ENCODE peak calls at places on chromosomes 4 and X, in six cellular contexts. G is right lobe of liver, I is HCT116, T is body of pancreas, P is upper lobe of left lung, A is IMR-90. R is an unnamed sample.

GRCh38 chr4:74855879-74856278 is 61.6 kb upstream of the BTC start:
- DNase-seq in A (no peak), T (no peak), P (no peak), I (no peak), G (no peak), R (no peak)

GRCh38 chr4:152095701-152096070 is 334.9 kb upstream of the GATB start:
- DNase-seq in I (no peak), A (no peak), G (no peak), T (no peak), P (no peak), R (no peak)

GRCh38 chrX:18683027-18683426 is 11.1 kb upstream of the RS1 start:
- DNase-seq in A (no peak), I (no peak), G (no peak), P (no peak), T (no peak), R (no peak)

GRCh38 chr4:133156096-133156495 is 7.0 kb downstream of the PCDH10 start:
- DNase-seq in G (no peak), T (no peak), A (no peak), I (no peak), P (no peak), R (no peak)

GRCh38 chr4:55297346-55297745 is 48.7 kb upstream of the SRD5A3 start:
- DNase-seq in G (no peak), P (no peak), I (no peak), A (peak; percentile 5), T (no peak), R (peak; percentile 58)

GRCh38 chr4:94451669-94452475 is at the start of gene PDLIM5:
- DNase-seq in G (peak; percentile 96), A (peak; percentile 84), I (peak; percentile 70), T (peak; percentile 92), P (peak; percentile 95), R (peak; percentile 93)

GRCh38 chr4:87512400-87512799 is 16.8 kb downstream of the SPARCL1 start:
- DNase-seq in I (no peak), P (no peak), T (no peak), A (no peak), G (no peak), R (no peak)

GRCh38 chr4:74283614-74284013 is 24.7 kb upstream of the EPGN start:
- DNase-seq in T (no peak), I (peak; percentile 61), G (no peak), A (peak; percentile 51), P (no peak), R (no peak)

GRCh38 chr4:183659919-183660318 is 826 bp downstream of the TRAPPC11 start:
- DNase-seq in I (no peak), A (peak; percentile 7), P (no peak), T (no peak), G (no peak), R (no peak)

GRCh38 chr4:177117256-177117655 is 192.4 kb upstream of the NEIL3 start:
- DNase-seq in A (no peak), P (no peak), G (no peak), I (no peak), T (no peak), R (no peak)

GRCh38 chr4:179803857-179804256 is 2361.6 kb upstream of the AGA start:
- DNase-seq in A (peak; percentile 45), I (no peak), P (no peak), T (no peak), G (no peak), R (no peak)

GRCh38 chr4:141107927-141108326 is 25.3 kb downstream of the RNF150 start:
- DNase-seq in A (no peak), G (no peak), I (no peak), T (no peak), P (no peak), R (no peak)

GRCh38 chr4:141109983-141110382 is 23.3 kb downstream of the RNF150 start:
- DNase-seq in I (no peak), T (no peak), A (no peak), P (no peak), G (no peak), R (no peak)
- TF ChIP-seq CTCF in I (no peak), T (no peak), A (no peak), P (no peak), G (no peak), R (no peak)

GRCh38 chrX:120740072-120740471 is 110.2 kb upstream of the C1GALT1C1 start:
- DNase-seq in G (no peak), P (no peak), A (no peak), T (no peak), I (no peak), R (no peak)

GRCh38 chrX:120741452-120741851 is 111.6 kb upstream of the C1GALT1C1 start:
- DNase-seq in P (no peak), I (no peak), A (no peak), T (no peak), G (no peak), R (no peak)

GRCh38 chrX:120739300-120739699 is 109.4 kb upstream of the C1GALT1C1 start:
- DNase-seq in A (no peak), I (no peak), T (no peak), P (no peak), G (no peak), R (no peak)

GRCh38 chrX:120732879-120733278 is 103.0 kb upstream of the C1GALT1C1 start:
- DNase-seq in T (no peak), A (no peak), I (no peak), G (no peak), P (no peak), R (no peak)

GRCh38 chrX:120736989-120737388 is 107.1 kb upstream of the C1GALT1C1 start:
- DNase-seq in G (no peak), I (no peak), A (peak; percentile 37), P (no peak), T (no peak), R (no peak)
- TF ChIP-seq POLR2A in G (no peak), I (no peak), A (no peak), P (no peak), T (no peak), R (no peak)

DNA sequence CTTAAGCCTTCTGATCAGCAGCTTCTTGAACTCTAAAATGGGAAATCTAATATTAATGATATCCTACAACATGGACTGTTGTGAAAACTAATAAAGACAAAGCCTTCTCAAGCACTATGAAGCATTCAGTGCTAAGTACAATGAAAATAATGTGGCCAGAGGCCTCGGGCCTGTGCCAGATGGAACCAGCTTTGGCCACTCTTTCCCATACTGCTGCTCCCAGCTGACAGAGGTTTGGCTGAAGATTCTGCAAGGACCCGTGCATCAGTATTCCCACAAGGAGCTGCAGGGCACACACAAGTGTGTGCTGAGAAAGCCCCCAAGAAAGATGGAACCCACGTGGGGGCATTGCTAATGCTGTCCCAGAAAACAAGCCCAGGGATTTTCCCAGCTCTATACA is 60.5 kb upstream of the RPL34 start:
- DNase-seq in I (no peak), A (no peak), G (no peak), T (no peak), P (no peak), R (no peak)
- TF ChIP-seq CTCF in I (no peak), A (no peak), G (no peak), T (no peak), P (no peak), R (no peak)

DNA sequence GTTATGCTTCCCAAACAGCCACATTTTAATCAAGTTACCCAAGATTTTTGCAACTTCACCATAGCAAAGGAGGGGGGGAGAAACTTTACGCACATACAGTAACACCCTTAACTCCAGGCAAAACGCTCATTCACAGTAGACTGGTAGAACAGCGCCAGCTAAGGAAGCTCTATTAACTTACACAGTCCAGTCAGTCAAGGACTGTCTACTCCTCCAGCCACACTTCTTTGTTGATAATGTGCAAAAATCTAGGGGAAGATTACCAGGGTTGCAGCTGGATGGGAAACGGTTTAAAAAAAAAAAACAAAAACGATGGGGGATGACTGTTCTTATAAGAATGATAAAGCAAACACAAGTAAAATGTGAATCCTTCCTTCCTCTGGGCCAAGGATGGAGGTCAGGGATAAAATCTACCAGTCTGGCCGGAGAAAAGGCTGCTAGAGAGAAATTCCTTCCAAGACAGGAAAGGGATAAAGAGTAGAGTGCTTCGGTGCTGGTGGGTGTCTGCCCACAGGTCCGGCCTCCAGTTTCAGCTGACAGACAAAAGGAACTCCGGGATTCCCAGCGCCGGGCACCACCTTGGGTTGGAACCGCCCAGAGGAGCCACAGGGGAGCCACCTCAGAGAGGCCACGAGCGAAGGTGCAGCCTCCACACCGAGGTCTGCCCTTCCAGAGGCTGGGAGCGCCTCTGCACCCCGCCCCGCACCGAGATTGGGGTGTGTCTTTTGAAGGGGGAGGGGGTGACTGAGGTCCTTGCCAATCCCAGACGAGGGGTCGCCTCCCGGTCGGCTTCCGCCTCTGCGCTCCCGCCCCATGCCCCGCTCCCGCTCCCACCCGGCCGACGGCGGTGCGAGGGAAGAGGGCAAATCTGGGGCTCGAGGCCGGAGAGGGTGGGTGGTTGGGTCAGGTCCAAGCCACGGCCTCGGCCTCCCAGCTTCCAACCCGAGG is 789 bp downstream of the ANKRD50 start:
- DNase-seq in P (peak; percentile 74), T (peak; percentile 46), A (peak; percentile 79), I (peak; percentile 41), G (peak; percentile 66), R (peak; percentile 55)
- TF ChIP-seq POLR2A in P (no peak), T (no peak), A (peak; percentile 39), I (no peak), G (peak; percentile 21), R (no peak)

DNA sequence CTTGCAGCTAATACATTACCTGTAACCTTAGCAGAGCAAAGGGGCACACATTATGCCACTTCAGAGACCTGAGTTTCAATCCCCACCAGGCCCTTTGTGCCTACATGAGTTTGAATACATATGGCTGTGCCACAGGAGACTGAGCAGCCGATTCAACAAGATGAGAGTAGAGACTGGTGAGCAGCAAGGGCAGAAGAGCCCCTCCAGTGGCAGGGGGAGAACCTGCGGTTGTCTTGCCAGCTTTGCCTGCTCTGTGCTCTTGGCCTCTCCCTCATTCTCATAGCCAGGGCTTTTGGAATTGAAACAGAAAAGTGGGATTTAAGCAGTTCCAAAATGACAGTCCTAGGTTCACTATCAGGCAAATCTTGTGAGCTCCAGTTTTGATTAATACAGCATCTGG is 52.3 kb upstream of the CLNK start:
- DNase-seq in T (no peak), G (no peak), I (no peak), P (no peak), A (no peak), R (no peak)
- TF ChIP-seq CTCF in T (no peak), G (no peak), I (no peak), P (no peak), A (no peak), R (no peak)

DNA sequence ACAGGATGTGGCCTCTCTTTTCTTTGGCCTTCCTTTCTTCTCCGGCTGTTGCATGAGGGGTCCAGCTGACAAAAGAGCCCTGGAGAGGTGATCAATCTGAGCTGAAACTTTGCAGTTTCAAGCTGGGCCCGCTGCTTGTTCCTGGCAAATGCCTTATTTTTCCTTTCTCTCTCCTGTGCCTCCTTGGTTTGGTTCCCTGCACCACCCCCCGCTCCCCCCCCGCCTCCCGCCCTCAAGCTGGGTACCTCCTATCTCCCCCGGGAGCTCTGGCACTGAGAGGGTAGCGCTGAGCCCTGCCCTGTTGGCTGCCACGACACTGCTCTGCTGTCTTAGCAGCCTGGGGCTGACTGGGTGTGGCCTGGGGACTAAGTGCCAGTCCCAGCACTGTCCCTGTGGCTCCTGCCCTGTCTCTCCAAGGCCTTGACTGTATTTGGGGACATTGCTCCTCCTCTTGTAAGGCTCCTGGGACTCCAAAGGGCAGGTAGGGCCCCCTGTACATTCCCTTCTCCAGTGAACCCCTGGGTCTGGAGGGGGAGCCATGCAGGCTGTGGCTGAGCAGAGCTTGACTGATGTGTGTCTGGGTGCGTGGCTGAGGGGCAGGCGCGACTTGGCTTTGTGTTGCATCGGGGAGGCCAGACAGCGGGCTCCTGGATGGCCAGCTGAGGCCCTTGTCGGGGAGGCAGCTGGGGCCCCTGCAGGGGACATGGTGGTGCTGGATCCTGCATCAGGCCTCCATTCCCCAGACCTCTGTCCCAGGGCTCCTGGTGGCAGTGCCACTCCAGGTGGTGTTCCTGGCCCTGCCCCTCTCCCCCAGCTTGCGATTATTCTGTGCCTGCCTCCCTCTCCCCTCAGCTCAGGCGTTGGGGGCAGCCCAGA is 1.1 kb downstream of the PLXNA3 start:
- DNase-seq in P (peak; percentile 56), T (no peak), G (no peak), A (no peak), I (no peak), R (peak; percentile 42)
- TF ChIP-seq POLR2A in P (no peak), T (no peak), G (no peak), A (no peak), I (no peak), R (no peak)

GRCh38 chr4:76447326-76447954 is 12.4 kb downstream of the SHROOM3 start:
- DNase-seq in G (no peak), I (no peak), T (no peak), A (peak; percentile 20), P (no peak), R (no peak)
- TF ChIP-seq CTCF in G (no peak), I (no peak), T (no peak), A (no peak), P (no peak), R (no peak)

R was measured in stomach.